ENCODE peak calls at places on chromosomes 7 and 10, in nine cellular contexts. O is hepatocyte; Z is H1; R is activated CD4-positive, alpha-beta T cell treated with anti-CD3 and anti-CD28 coated beads, Interleukin-2, amount 10 ng/mL, durations not matched to agents 7 days and 5 days; I is upper lobe of right lung; Y is Peyer's patch; Q is PC-3; P is stimulated activated CD4-positive, alpha-beta T cell treated with anti-CD3 and anti-CD28 coated beads, Interleukin-1b, Interleukin-23, amount 100 ng/mL, for 1 hour; J is fibroblast of lung. H is an unnamed sample.

GRCh38 chr7:138157702-138158101 is 81.4 kb downstream of the AKR1D1 start:
- DNase-seq in P (no peak), R (no peak), Y (no peak), Z (no peak), I (no peak), Q (no peak), J (no peak), O (no peak), H (no peak)

GRCh38 chr10:4947635-4948596 is 15.3 kb upstream of the AKR1C1 start:
- DNase-seq in J (peak; percentile 88), P (no peak), R (no peak), O (peak; percentile 78), I (no peak), Y (peak; percentile 55), Q (peak; percentile 81), Z (no peak), H (no peak)

GRCh38 chr10:33688506-33688905 is 354.0 kb upstream of the NRP1 start:
- DNase-seq in J (no peak), R (no peak), P (no peak), O (no peak), Q (no peak), I (no peak), Y (no peak), Z (no peak), H (no peak)

GRCh38 chr10:49377256-49377655 is 18.6 kb downstream of the DRGX start:
- DNase-seq in O (no peak), R (no peak), J (no peak), I (no peak), Z (no peak), P (no peak), Q (no peak), Y (no peak), H (no peak)

GRCh38 chr7:158783595-158783994 is 45.7 kb downstream of the ESYT2 start:
- DNase-seq in O (no peak), J (no peak), Q (peak; percentile 12), Z (peak; percentile 39), Y (no peak), P (no peak), I (no peak), R (no peak), H (no peak)

GRCh38 chr7:158740657-158741293 is 36.2 kb upstream of the NCAPG2 start:
- DNase-seq in P (no peak), Q (peak; percentile 90), O (peak; percentile 78), R (no peak), Y (no peak), Z (peak; percentile 31), I (no peak), J (peak; percentile 98), H (no peak)

GRCh38 chr7:104156842-104157277 is 51.0 kb downstream of the ORC5 start:
- DNase-seq in J (peak; percentile 32), I (no peak), P (no peak), O (peak; percentile 45), Q (peak; percentile 61), Y (no peak), Z (no peak), R (no peak), H (peak; percentile 61)

GRCh38 chr7:46126901-46127300 is 205.8 kb upstream of the IGFBP3 start:
- DNase-seq in Y (no peak), Z (no peak), O (no peak), J (no peak), I (no peak), R (no peak), P (no peak), Q (peak; percentile 76), H (no peak)

GRCh38 chr10:50554995-50555568 is 68.7 kb downstream of the SGMS1 start:
- DNase-seq in O (no peak), Z (no peak), P (no peak), I (no peak), Y (no peak), Q (peak; percentile 37), J (peak; percentile 67), R (no peak), H (peak; percentile 19)

GRCh38 chr10:1376384-1376945 is 320.3 kb downstream of the WDR37 start:
- DNase-seq in Z (peak; percentile 43), Y (peak; percentile 26), O (no peak), J (no peak), Q (no peak), P (no peak), R (no peak), I (no peak), H (no peak)

GRCh38 chr10:132339276-132339675 is 7.3 kb downstream of the LRRC27 start:
- DNase-seq in Y (peak; percentile 41), Z (no peak), J (no peak), I (no peak), P (no peak), R (no peak), O (no peak), Q (no peak), H (no peak)

GRCh38 chr7:112484671-112485097 is 3.9 kb downstream of the LSMEM1 start:
- DNase-seq in J (peak; percentile 97), I (no peak), Y (no peak), R (no peak), Z (no peak), Q (peak; percentile 85), O (peak; percentile 56), P (no peak), H (no peak)

GRCh38 chr7:154928136-154929005 is 74.6 kb downstream of the PAXIP1 start:
- DNase-seq in R (peak; percentile 61), J (peak; percentile 71), Q (peak; percentile 98), P (no peak), Z (no peak), I (no peak), Y (peak; percentile 72), O (peak; percentile 64), H (peak; percentile 98)

GRCh38 chr7:116807011-116807560 is 55.3 kb upstream of the CAPZA2 start:
- DNase-seq in I (no peak), Q (no peak), Z (no peak), J (no peak), R (no peak), Y (no peak), O (no peak), P (no peak), H (no peak)

GRCh38 chr10:3887885-3888476 is 103.0 kb upstream of the KLF6 start:
- DNase-seq in Z (no peak), P (peak; percentile 39), Q (peak; percentile 64), I (no peak), R (peak; percentile 37), O (peak; percentile 77), J (peak; percentile 95), Y (peak; percentile 79), H (no peak)

GRCh38 chr7:39415091-39415820 is 150.9 kb upstream of the YAE1 start:
- DNase-seq in Z (no peak), Y (no peak), O (no peak), P (no peak), Q (no peak), J (no peak), R (no peak), I (no peak), H (no peak)